ENCODE peak calls at places on chromosomes 16 and 17, in nine cellular contexts. T, E, M, N, D, L, O, X and G are unnamed samples.

GRCh38 chr17:78817123-78817522 is 23.5 kb downstream of the USP36 start:
- DNase-seq in T (no peak), E (no peak), M (no peak), N (peak), D (no peak), L (no peak), O (peak), X (no peak), G (no peak)

GRCh38 chr16:55868137-55868536 is 7.0 kb downstream of the CES5A start:
- DNase-seq in T (no peak), E (no peak), M (no peak), N (no peak), D (no peak), L (no peak), O (no peak), X (no peak), G (no peak)

GRCh38 chr17:15303851-15304250 is 37.5 kb downstream of the TEKT3 start:
- DNase-seq in T (no peak), E (no peak), M (no peak), N (no peak), D (no peak), L (no peak), O (no peak), X (peak), G (no peak)

GRCh38 chr16:12539185-12539929 is 264.3 kb downstream of the CPPED1 start:
- DNase-seq in T (peak), E (peak), M (peak), N (no peak), D (no peak), L (no peak), O (no peak), X (no peak), G (no peak)

GRCh38 chr17:7916799-7917198 is 710 bp upstream of the RNF227 start:
- DNase-seq in T (peak), E (peak), M (peak), N (no peak), D (no peak), L (no peak), O (no peak), X (no peak), G (no peak)

GRCh38 chr16:68082596-68083238 is 2.5 kb upstream of the NFATC3 start:
- DNase-seq in T (no peak), E (no peak), M (no peak), N (no peak), D (no peak), L (no peak), O (no peak), X (no peak), G (no peak)

GRCh38 chr16:55000595-55000994 is 69.9 kb downstream of the IRX5 start:
- DNase-seq in T (peak), E (peak), M (peak), N (no peak), D (no peak), L (no peak), O (no peak), X (no peak), G (no peak)

GRCh38 chr16:1698680-1699079 is 7.3 kb upstream of the MAPK8IP3 start:
- DNase-seq in T (no peak), E (no peak), M (no peak), N (no peak), D (no peak), L (no peak), O (no peak), X (no peak), G (no peak)

GRCh38 chr17:752620-753219 is 656 bp upstream of the GEMIN4 start:
- DNase-seq in T (peak), E (peak), M (peak), N (peak), D (peak), L (peak), O (no peak), X (peak), G (peak)

GRCh38 chr17:12996941-12997340 is 20.9 kb downstream of the ELAC2 start:
- DNase-seq in T (no peak), E (no peak), M (no peak), N (no peak), D (no peak), L (no peak), O (no peak), X (no peak), G (peak)

GRCh38 chr16:19291459-19291858 is 5.9 kb downstream of the CLEC19A start:
- DNase-seq in T (no peak), E (no peak), M (no peak), N (no peak), D (no peak), L (no peak), O (no peak), X (no peak), G (no peak)

GRCh38 chr17:4771519-4772234 is at the start of gene TM4SF5:
- DNase-seq in T (no peak), E (no peak), M (no peak), N (no peak), D (no peak), L (no peak), O (no peak), X (no peak), G (peak)

GRCh38 chr17:79066963-79067362 is 7.7 kb upstream of the ENGASE start:
- DNase-seq in T (no peak), E (no peak), M (no peak), N (no peak), D (peak), L (no peak), O (no peak), X (no peak), G (no peak)

GRCh38 chr17:13114601-13115024 is 96.8 kb upstream of the ELAC2 start:
- DNase-seq in T (peak), E (peak), M (peak), N (no peak), D (no peak), L (peak), O (no peak), X (peak), G (no peak)

GRCh38 chr17:79779088-79779529 is 1.2 kb downstream of the CBX2 start:
- DNase-seq in T (peak), E (no peak), M (no peak), N (no peak), D (peak), L (no peak), O (no peak), X (no peak), G (peak)

GRCh38 chr16:54277845-54278703 is 8.5 kb downstream of the IRX3 start:
- DNase-seq in T (no peak), E (no peak), M (no peak), N (no peak), D (peak), L (no peak), O (no peak), X (no peak), G (no peak)

GRCh38 chr16:90046971-90047713 is 27.9 kb upstream of the DBNDD1 start:
- DNase-seq in T (peak), E (no peak), M (peak), N (no peak), D (peak), L (peak), O (no peak), X (peak), G (peak)

GRCh38 chr16:85028638-85029412 is 1.2 kb downstream of the KIAA0513 start:
- DNase-seq in T (no peak), E (peak), M (peak), N (peak), D (no peak), L (peak), O (peak), X (peak), G (peak)

GRCh38 chr16:8850279-8850885 is 18.4 kb downstream of the CARHSP1 start:
- DNase-seq in T (peak), E (peak), M (peak), N (no peak), D (peak), L (peak), O (no peak), X (no peak), G (peak)

GRCh38 chr17:79597996-79598557 is 12.8 kb downstream of the RBFOX3 start:
- DNase-seq in T (no peak), E (no peak), M (no peak), N (no peak), D (no peak), L (no peak), O (no peak), X (no peak), G (no peak)

GRCh38 chr17:46182961-46183360 is 10.3 kb downstream of the KANSL1 start:
- DNase-seq in T (no peak), E (peak), M (no peak), N (no peak), D (no peak), L (no peak), O (no peak), X (no peak), G (no peak)

GRCh38 chr17:6455321-6455705 is 11.1 kb downstream of the PIMREG start:
- DNase-seq in T (peak), E (peak), M (no peak), N (peak), D (peak), L (no peak), O (peak), X (no peak), G (peak)

GRCh38 chr17:82939213-82940030 is 99.6 kb upstream of the ZNF750 start:
- DNase-seq in T (no peak), E (no peak), M (no peak), N (no peak), D (peak), L (peak), O (no peak), X (no peak), G (peak)

GRCh38 chr16:4517812-4518211 is 20.8 kb downstream of the CDIP1 start:
- DNase-seq in T (peak), E (peak), M (no peak), N (no peak), D (peak), L (no peak), O (peak), X (peak), G (no peak)

GRCh38 chr17:47621293-47622178 is 28.2 kb upstream of the KPNB1 start:
- DNase-seq in T (peak), E (peak), M (peak), N (no peak), D (no peak), L (peak), O (no peak), X (no peak), G (peak)
- TF ChIP-seq CTCF in T (peak), E (no peak), M (no peak), N (no peak), D (no peak), L (no peak), O (peak), X (no peak), G (no peak)

DNA sequence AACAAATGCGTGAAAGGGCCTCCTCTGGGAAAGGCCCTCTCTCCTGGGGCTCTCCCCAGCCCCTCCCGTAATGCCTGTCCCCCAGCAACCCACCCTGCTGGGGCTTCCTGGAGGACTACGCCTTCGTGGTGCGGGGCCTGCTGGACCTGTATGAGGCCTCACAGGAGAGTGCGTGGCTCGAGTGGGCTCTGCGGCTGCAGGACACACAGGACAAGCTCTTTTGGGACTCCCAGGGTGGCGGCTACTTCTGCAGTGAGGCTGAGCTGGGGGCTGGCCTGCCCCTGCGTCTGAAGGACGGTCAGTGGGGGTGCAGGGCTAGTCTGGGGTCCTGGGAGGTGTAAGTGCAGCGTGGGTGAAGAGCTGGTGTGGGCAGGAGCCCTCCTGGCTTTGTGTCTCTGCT is 4.9 kb downstream of the SPATA20 start:
- DNase-seq in T (no peak), E (no peak), M (no peak), N (no peak), D (no peak), L (no peak), O (no peak), X (no peak), G (no peak)
- TF ChIP-seq CTCF in T (no peak), E (no peak), M (no peak), N (no peak), D (no peak), L (no peak), O (no peak), X (no peak), G (no peak)

GRCh38 chr16:23371368-23371767 is 69.3 kb downstream of the SCNN1B start:
- DNase-seq in T (no peak), E (no peak), M (no peak), N (no peak), D (no peak), L (no peak), O (no peak), X (no peak), G (peak)

GRCh38 chr16:23377071-23377931 is 75.2 kb downstream of the SCNN1B start:
- DNase-seq in T (no peak), E (no peak), M (no peak), N (no peak), D (no peak), L (no peak), O (no peak), X (no peak), G (peak)

GRCh38 chr16:23375643-23376042 is 73.5 kb downstream of the SCNN1B start:
- DNase-seq in T (no peak), E (no peak), M (no peak), N (no peak), D (no peak), L (no peak), O (no peak), X (no peak), G (peak)

GRCh38 chr16:23374721-23375120 is 72.6 kb downstream of the SCNN1B start:
- DNase-seq in T (no peak), E (no peak), M (no peak), N (no peak), D (peak), L (no peak), O (no peak), X (no peak), G (no peak)

GRCh38 chr16:23373436-23374219 is 71.5 kb downstream of the SCNN1B start:
- DNase-seq in T (no peak), E (no peak), M (no peak), N (no peak), D (no peak), L (no peak), O (no peak), X (no peak), G (no peak)
- TF ChIP-seq CTCF in T (no peak), E (no peak), M (no peak), N (no peak), D (no peak), L (no peak), O (no peak), X (no peak), G (no peak)

GRCh38 chr17:59769891-59770290 is 62.4 kb downstream of the VMP1 start:
- DNase-seq in T (no peak), E (peak), M (peak), N (no peak), D (no peak), L (no peak), O (no peak), X (no peak), G (no peak)
- TF ChIP-seq CTCF in T (no peak), E (no peak), M (no peak), N (no peak), D (no peak), L (no peak), O (no peak), X (no peak), G (no peak)